ENCODE peak calls at places on chromosomes 16 and 17, in four cellular contexts. V is lower lobe of right lung; K is ovary; M is CD8-positive, alpha-beta memory T cell. B is an unnamed sample. For H3K4me1, the result is how much of the 10 kb centered on the place peaks cover.

GRCh38 chr16:17474572-17474971 is 3.8 kb upstream of the XYLT1 start:
- DNase-seq in V (no peak), M (no peak), K (no peak), B (no peak)

GRCh38 chr16:29315046-29315445 is 91.5 kb downstream of the NPIPB11 start:
- DNase-seq in V (no peak), M (no peak), K (no peak), B (no peak)

GRCh38 chr16:50257876-50258275 is 8.5 kb upstream of the ADCY7 start:
- DNase-seq in V (no peak), K (no peak), M (no peak), B (no peak)

GRCh38 chr16:54077412-54077821 is 209.2 kb downstream of the IRX3 start:
- DNase-seq in M (no peak), V (no peak), K (no peak), B (no peak)

GRCh38 chr16:2969545-2970521 is 685 bp downstream of the PAQR4 start:
- DNase-seq in V (peak), M (peak), K (no peak), B (peak)

GRCh38 chr17:82915697-82916027 is 75.8 kb upstream of the ZNF750 start:
- DNase-seq in M (no peak), K (no peak), V (no peak), B (no peak)

GRCh38 chr17:78617371-78618061 is 40.3 kb upstream of the DNAH17 start:
- DNase-seq in V (no peak), K (no peak), M (no peak), B (no peak)

GRCh38 chr16:10622036-10622921 is 41.9 kb upstream of the EMP2 start:
- DNase-seq in M (no peak), V (peak), K (no peak), B (no peak)

GRCh38 chr17:45752246-45752645 is 31.9 kb upstream of the CRHR1 start:
- DNase-seq in M (no peak), K (no peak), V (no peak), B (no peak)

GRCh38 chr17:44309472-44309871 is 1.1 kb downstream of the RUNDC3A start:
- DNase-seq in M (no peak), K (no peak), V (no peak), B (no peak)

GRCh38 chr17:82520041-82520910 is 744 bp downstream of the FOXK2 start:
- DNase-seq in K (peak), V (peak), M (peak), B (no peak)

GRCh38 chr17:63764701-63765100 is 8.7 kb downstream of the CCDC47 start:
- DNase-seq in M (no peak), K (no peak), V (no peak), B (no peak)

GRCh38 chr16:79212114-79212791 is 388.3 kb downstream of the MAF start:
- DNase-seq in M (no peak), V (no peak), K (no peak), B (no peak)

GRCh38 chr17:19725486-19725885 is 9.1 kb upstream of the SLC47A2 start:
- DNase-seq in M (no peak), K (no peak), V (no peak), B (no peak)

GRCh38 chr17:7817643-7817964 is 16.4 kb upstream of the KDM6B start:
- DNase-seq in V (no peak), K (no peak), M (no peak), B (no peak)

GRCh38 chr16:31700530-31701388 is 172.8 kb upstream of the ZNF267 start:
- DNase-seq in K (peak), V (peak), M (peak), B (peak)

GRCh38 chr16:10080031-10080772 is 102.0 kb downstream of the GRIN2A start:
- DNase-seq in V (no peak), M (no peak), K (no peak), B (peak)

GRCh38 chr16:12323007-12323699 is 346.6 kb downstream of the SNX29 start:
- DNase-seq in M (peak), V (no peak), K (no peak), B (no peak)

GRCh38 chr16:1498899-1499676 is 5.9 kb downstream of the TELO2 start:
- DNase-seq in V (peak), K (no peak), M (no peak), B (no peak)

GRCh38 chr16:66934138-66934838 is at the start of gene CIAO2B:
- DNase-seq in V (peak), M (peak), K (peak), B (peak)

GRCh38 chr17:57160624-57161023 is 75.6 kb downstream of the AKAP1 start:
- DNase-seq in K (no peak), M (no peak), V (no peak), B (no peak)

GRCh38 chr16:67199011-67199807 is at the start of gene ELMO3:
- DNase-seq in K (no peak), M (no peak), V (peak), B (no peak)

GRCh38 chr17:17551361-17551760 is 40.1 kb downstream of the PEMT start:
- DNase-seq in K (no peak), M (no peak), V (no peak), B (peak)

GRCh38 chr16:52497067-52497816 is 49.7 kb downstream of the TOX3 start:
- DNase-seq in V (no peak), K (no peak), M (no peak), B (no peak)

GRCh38 chr17:63075969-63076368 is 109.9 kb downstream of the TANC2 start:
- DNase-seq in M (no peak), V (no peak), K (no peak), B (no peak)

GRCh38 chr16:51407921-51408320 is 256.9 kb upstream of the SALL1 start:
- DNase-seq in V (no peak), M (no peak), K (no peak), B (no peak)

GRCh38 chr17:67531291-67531690 is 154.2 kb downstream of the PITPNC1 start:
- DNase-seq in K (no peak), V (no peak), M (no peak), B (no peak)

GRCh38 chr17:11240841-11241610 is at the start of gene SHISA6:
- DNase-seq in M (no peak), V (no peak), K (no peak), B (no peak)

GRCh38 chr17:82263641-82264040 is 9.9 kb downstream of the CSNK1D start:
- DNase-seq in K (no peak), V (no peak), M (no peak), B (no peak)

GRCh38 chr17:28953444-28954118 is 2.3 kb upstream of the PHF12 start:
- DNase-seq in V (no peak), M (peak), K (peak), B (peak)

GRCh38 chr16:12868788-12869187 is 32.6 kb upstream of the SHISA9 start:
- DNase-seq in K (no peak), M (no peak), V (no peak), B (no peak)

GRCh38 chr16:85290626-85291301 is 178.5 kb upstream of the CIBAR2 start:
- DNase-seq in M (no peak), V (no peak), K (no peak), B (no peak)

GRCh38 chr16:85293899-85294642 is 181.8 kb upstream of the CIBAR2 start:
- DNase-seq in M (no peak), V (no peak), K (no peak), B (no peak)

GRCh38 chr16:85288869-85289660 is 176.8 kb upstream of the CIBAR2 start:
- DNase-seq in K (no peak), M (no peak), V (no peak), B (no peak)

GRCh38 chr16:85289760-85290625 is 177.7 kb upstream of the CIBAR2 start:
- DNase-seq in K (no peak), M (no peak), V (no peak), B (no peak)

GRCh38 chr16:85291302-85292148 is 179.3 kb upstream of the CIBAR2 start:
- DNase-seq in V (peak), M (no peak), K (no peak), B (peak)
- H3K4me3 ChIP-seq in V (no peak), M (no peak), K (no peak), B (no peak)

DNA sequence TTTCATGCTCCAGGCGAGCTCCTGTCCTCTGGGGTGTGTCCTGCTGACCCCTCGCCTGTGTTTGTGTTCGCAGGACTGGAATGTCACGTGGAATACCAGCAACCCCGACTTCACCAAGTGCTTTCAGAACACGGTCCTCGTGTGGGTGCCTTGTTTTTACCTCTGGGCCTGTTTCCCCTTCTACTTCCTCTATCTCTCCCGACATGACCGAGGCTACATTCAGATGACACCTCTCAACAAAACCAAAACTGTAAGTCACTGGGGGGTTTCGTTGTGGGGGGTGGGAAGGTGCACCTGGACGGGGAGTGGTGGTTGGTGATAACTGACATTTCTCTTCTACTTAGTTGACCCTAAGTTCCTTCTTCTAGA is 58.3 kb downstream of the ABCC1 start:
- DNase-seq in V (no peak), K (no peak), M (no peak), B (no peak)
- H3K4me1 ChIP-seq in V (under half), K (under half), M (under half), B (under half)

DNA sequence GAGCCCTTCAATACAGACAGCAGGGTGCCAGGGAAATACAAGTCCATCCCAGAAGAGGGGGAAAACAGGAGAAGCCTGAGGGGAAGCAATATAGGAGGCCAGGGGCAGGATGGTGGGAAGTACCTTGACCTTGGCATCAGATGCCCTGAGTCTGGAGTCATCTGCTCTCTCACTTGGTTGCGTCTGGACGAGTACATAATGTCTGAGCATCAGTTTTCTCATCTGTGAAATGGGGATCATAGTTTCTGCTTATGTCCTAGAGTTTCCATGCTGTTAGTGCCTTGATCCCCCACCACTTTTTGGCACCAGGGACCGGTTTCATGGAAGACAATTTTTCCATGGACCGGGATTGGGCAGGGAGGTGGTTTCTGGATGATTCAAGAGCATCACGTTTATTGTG is 2.3 kb downstream of the STAT5A start:
- DNase-seq in K (no peak), V (no peak), M (no peak), B (no peak)
- H3K4me3 ChIP-seq in K (no peak), V (no peak), M (no peak), B (no peak)

DNA sequence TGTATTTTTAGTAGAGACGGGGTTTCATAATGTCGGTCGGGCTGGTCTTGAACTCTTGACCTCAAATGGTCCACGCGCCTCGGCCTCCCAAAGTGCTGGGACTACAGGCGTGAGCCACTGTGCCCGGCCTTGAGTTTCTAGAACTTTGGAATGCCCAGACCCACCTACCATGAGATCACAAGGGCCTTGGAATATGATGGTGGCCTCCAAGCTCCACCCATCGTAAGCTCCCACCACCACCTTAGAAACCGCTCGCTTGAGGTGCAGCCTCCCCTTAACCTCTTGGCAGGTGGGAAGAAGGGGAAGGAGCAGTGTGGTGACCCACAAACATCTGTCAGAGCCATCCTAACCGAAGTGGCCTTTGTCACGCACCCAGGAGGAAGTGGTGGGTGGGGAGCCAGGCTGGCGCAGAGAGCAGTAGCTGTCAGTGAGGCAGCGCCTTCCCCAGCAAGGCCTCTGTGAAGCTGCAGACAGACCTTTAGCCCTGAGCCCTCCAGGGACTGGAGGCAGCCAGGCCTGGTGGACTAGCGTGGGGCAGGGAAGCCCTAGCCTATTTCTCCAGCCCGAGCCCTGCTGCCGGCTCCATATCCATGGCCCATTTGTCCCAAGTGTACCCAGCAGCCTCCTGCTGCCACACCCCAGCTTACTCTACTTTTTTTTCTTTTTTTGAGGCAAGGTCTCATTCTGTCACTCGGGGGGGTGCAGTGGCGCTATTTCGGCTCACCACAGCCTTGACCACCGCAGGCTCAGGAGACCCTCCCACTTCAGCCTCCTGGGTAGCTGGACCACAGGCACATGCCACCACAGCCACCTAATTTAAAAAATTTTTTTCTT is 13.1 kb upstream of the SEPHS2 start:
- DNase-seq in M (peak), V (peak), K (no peak), B (peak)
- H3K4me1 ChIP-seq in M (under half), V (under half), K (under half), B (under half)